ENCODE peak calls at places on chromosomes 11 and 22, in five cellular contexts. X is GM06990, A is uterus, Z is right lobe of liver, E is ovary. R is an unnamed sample.

GRCh38 chr11:79110796-79111195 is 330.0 kb downstream of the TENM4 start:
- DNase-seq in X (no peak), A (no peak), Z (no peak), E (no peak), R (no peak)

GRCh38 chr22:45696227-45696626 is 24.6 kb downstream of the ATXN10 start:
- DNase-seq in X (peak), A (no peak), Z (no peak), E (no peak), R (peak)

GRCh38 chr11:134450186-134450585 is 38.1 kb upstream of the B3GAT1 start:
- DNase-seq in X (no peak), A (no peak), Z (no peak), E (no peak), R (no peak)

GRCh38 chr22:26642465-26643367 is 14.7 kb upstream of the MIAT start:
- DNase-seq in X (peak), A (no peak), Z (peak), E (no peak), R (peak)

GRCh38 chr11:57487021-57487778 is 26.9 kb downstream of the RTN4RL2 start:
- DNase-seq in X (no peak), A (no peak), Z (no peak), E (no peak), R (no peak)

GRCh38 chr22:46084943-46085830 is 65.1 kb upstream of the PPARA start:
- DNase-seq in X (no peak), A (peak), Z (peak), E (peak), R (no peak)

GRCh38 chr11:35893796-35894475 is 49.9 kb upstream of the LDLRAD3 start:
- DNase-seq in X (no peak), A (no peak), Z (peak), E (no peak), R (no peak)

GRCh38 chr11:18313985-18314763 is 7.8 kb downstream of the HPS5 start:
- DNase-seq in X (no peak), A (no peak), Z (no peak), E (peak), R (no peak)

GRCh38 chr11:2509481-2510001 is 64.7 kb downstream of the KCNQ1 start:
- DNase-seq in X (no peak), A (peak), Z (peak), E (peak), R (no peak)

GRCh38 chr11:120037111-120037510 is 100.8 kb downstream of the TRIM29 start:
- DNase-seq in X (no peak), A (no peak), Z (no peak), E (no peak), R (no peak)

GRCh38 chr22:42895087-42895486 is 38.0 kb upstream of the ARFGAP3 start:
- DNase-seq in X (peak), A (no peak), Z (no peak), E (no peak), R (peak)

GRCh38 chr11:921921-922678 is 3.6 kb upstream of the AP2A2 start:
- DNase-seq in X (no peak), A (no peak), Z (no peak), E (no peak), R (no peak)

GRCh38 chr11:92136792-92137191 is 87.8 kb upstream of the FAT3 start:
- DNase-seq in X (no peak), A (no peak), Z (no peak), E (no peak), R (no peak)

GRCh38 chr11:34261820-34262219 is 96.0 kb downstream of the ABTB2 start:
- DNase-seq in X (no peak), A (no peak), Z (no peak), E (no peak), R (no peak)

GRCh38 chr22:41512421-41513194 is 31.7 kb downstream of the POLR3H start:
- DNase-seq in X (no peak), A (peak), Z (no peak), E (peak), R (peak)

GRCh38 chr22:39699631-39700348 is 129.2 kb downstream of the CACNA1I start:
- DNase-seq in X (no peak), A (no peak), Z (no peak), E (no peak), R (no peak)

GRCh38 chr22:19039448-19039780 is 82.8 kb downstream of the DGCR2 start:
- DNase-seq in X (no peak), A (no peak), Z (no peak), E (no peak), R (no peak)

GRCh38 chr11:80532633-80533232 is 1091.9 kb upstream of the TENM4 start:
- DNase-seq in X (no peak), A (no peak), Z (no peak), E (no peak), R (no peak)

GRCh38 chr11:200224-201003 is 6.8 kb downstream of the BET1L start:
- DNase-seq in X (no peak), A (no peak), Z (no peak), E (peak), R (no peak)

GRCh38 chr22:17570851-17571631 is 7.7 kb downstream of the SLC25A18 start:
- DNase-seq in X (no peak), A (peak), Z (peak), E (peak), R (no peak)

GRCh38 chr11:17533341-17533740 is 10.9 kb downstream of the USH1C start:
- DNase-seq in X (no peak), A (no peak), Z (no peak), E (no peak), R (no peak)

DNA sequence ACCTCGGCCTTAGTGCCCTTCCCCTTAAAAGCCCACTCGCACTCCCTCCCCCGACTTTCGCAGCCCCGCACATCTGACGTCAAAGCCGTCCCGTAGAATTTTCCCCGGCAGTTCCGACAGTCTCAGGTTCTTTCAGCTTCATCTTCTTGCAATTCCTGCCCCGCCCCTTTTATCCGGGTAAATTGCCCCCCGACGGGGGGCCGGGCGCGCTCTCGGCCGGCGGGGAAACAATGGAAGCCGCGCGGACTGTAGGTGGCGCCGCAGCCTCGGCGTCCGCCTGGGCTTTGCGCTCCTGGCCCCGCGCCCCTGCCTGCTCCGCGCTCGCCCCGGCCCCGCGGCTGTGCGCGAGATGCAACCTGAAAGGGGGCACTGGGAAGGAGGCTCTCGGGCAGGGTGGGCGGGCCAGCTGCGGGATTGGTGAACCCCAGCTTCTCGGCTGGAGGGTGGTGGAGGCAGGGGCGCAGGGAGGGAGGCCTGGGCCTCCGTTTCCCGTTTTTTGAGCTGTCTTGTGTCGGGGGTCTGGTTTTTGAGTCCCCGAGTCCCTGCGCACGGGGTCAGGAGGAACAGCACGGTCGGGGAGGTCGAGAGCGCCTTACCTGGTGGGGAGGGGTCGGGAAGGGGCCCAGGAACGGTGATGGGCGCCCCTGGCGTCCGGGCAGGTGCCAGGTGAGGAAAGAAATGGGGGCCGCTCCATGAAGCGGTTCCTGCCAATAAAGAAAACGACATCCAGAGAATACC is 855 bp upstream of the FGF19 start:
- DNase-seq in X (no peak), A (no peak), Z (no peak), E (no peak), R (peak)
- TF ChIP-seq CTCF in X (no peak), A (no peak), Z (peak), E (no peak), R (peak)

GRCh38 chr11:62370743-62371440 is 33.6 kb downstream of the ASRGL1 start:
- DNase-seq in X (peak), A (no peak), Z (peak), E (no peak), R (no peak)
- TF ChIP-seq CTCF in X (no peak), A (no peak), Z (no peak), E (no peak), R (no peak)

GRCh38 chr11:65013692-65014145 is 241 bp upstream of the ARL2 start:
- DNase-seq in X (peak), A (peak), Z (peak), E (peak), R (peak)

GRCh38 chr11:65016705-65017104 is 2.7 kb downstream of the ARL2 start:
- DNase-seq in X (no peak), A (no peak), Z (no peak), E (no peak), R (no peak)

GRCh38 chr11:65014146-65014960 is at the start of gene ARL2:
- DNase-seq in X (no peak), A (no peak), Z (no peak), E (no peak), R (peak)

GRCh38 chr11:65008873-65009272 is 5.1 kb upstream of the ARL2 start:
- DNase-seq in X (no peak), A (no peak), Z (no peak), E (no peak), R (no peak)

DNA sequence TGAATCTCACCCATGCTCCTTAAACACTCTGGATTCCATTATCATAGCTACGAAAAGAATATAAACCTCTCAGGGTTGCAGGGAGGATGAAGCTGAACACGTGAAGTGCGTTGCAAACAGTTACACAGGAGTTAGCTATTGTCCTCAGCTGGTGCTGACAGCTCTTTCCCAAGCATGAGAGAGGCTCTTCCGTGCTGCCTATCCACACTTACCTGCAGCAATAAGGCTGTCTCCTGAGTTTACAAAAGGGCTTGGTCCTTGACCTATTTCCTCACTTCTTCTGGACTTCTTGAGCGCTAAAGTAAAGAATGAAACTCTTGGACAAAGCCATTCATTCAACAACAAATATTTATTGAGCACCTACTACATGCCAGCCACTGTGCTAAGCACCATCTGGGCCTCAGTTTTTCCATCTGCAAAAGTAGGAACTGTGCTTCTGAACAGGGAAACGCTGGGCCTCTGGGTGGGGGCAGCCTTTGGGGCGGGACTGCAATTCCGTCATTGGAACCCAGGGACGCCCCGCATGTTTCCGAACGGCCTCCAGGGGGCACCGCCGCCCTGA is 749 bp upstream of the ARL2 start:
- DNase-seq in X (no peak), A (peak), Z (peak), E (peak), R (peak)
- TF ChIP-seq CTCF in X (peak), A (peak), Z (peak), E (no peak), R (peak)

GRCh38 chr11:62116458-62116857 is 7.4 kb upstream of the INCENP start:
- DNase-seq in X (no peak), A (no peak), Z (no peak), E (no peak), R (no peak)
- TF ChIP-seq CTCF in X (no peak), A (no peak), Z (no peak), E (no peak), R (no peak)

GRCh38 chr11:69680688-69681087 is 5.5 kb upstream of the LTO1 start:
- DNase-seq in X (no peak), A (no peak), Z (no peak), E (no peak), R (no peak)

GRCh38 chr11:69683764-69684333 is 8.7 kb upstream of the LTO1 start:
- DNase-seq in X (no peak), A (no peak), Z (peak), E (no peak), R (no peak)

GRCh38 chr11:69684651-69685050 is 9.5 kb upstream of the LTO1 start:
- DNase-seq in X (no peak), A (no peak), Z (no peak), E (no peak), R (no peak)

GRCh38 chr11:69682681-69683326 is 7.7 kb upstream of the LTO1 start:
- DNase-seq in X (no peak), A (no peak), Z (no peak), E (no peak), R (peak)

GRCh38 chr11:69682221-69682620 is 7.1 kb upstream of the LTO1 start:
- DNase-seq in X (no peak), A (no peak), Z (no peak), E (no peak), R (no peak)
- TF ChIP-seq CTCF in X (no peak), A (no peak), Z (no peak), E (no peak), R (no peak)

R was measured in GM13976.